ENCODE peak calls at places on chromosomes 16 and 17, in nine cellular contexts. M is WTC11; F is neural crest cell; J is heart right ventricle; Y is endothelial cell; L is A549; O is CD8-positive, alpha-beta T cell; G is AG04450; X is Calu3. Z is an unnamed sample.

GRCh38 chr16:56588781-56589140 is 567 bp upstream of the MT3 start:
- DNase-seq in M (no peak), F (no peak), J (no peak), Y (no peak), L (no peak), O (no peak), G (no peak), X (no peak), Z (no peak)

GRCh38 chr16:57536306-57537193 is at the start of gene CCDC102A:
- DNase-seq in M (peak; percentile 62), F (peak; percentile 57), J (peak; percentile 23), Y (no peak), L (no peak), O (peak; percentile 72), G (no peak), X (no peak), Z (peak; percentile 5)

GRCh38 chr16:4370570-4371480 is 823 bp upstream of the VASN start:
- DNase-seq in M (no peak), F (no peak), J (peak; percentile 82), Y (no peak), L (no peak), O (no peak), G (peak; percentile 65), X (no peak), Z (peak; percentile 86)

GRCh38 chr17:52024296-52024870 is 134.1 kb downstream of the CA10 start:
- DNase-seq in M (no peak), F (no peak), J (no peak), Y (no peak), L (no peak), O (no peak), G (no peak), X (no peak), Z (no peak)

GRCh38 chr17:68519911-68520310 is 7.7 kb downstream of the PRKAR1A start:
- DNase-seq in M (no peak), F (no peak), J (peak; percentile 41), Y (no peak), L (no peak), O (no peak), G (no peak), X (no peak), Z (no peak)

GRCh38 chr17:4881761-4882555 is 17.4 kb upstream of the C17orf107 start:
- DNase-seq in M (peak; percentile 85), F (no peak), J (peak; percentile 51), Y (peak; percentile 66), L (peak; percentile 70), O (peak; percentile 83), G (no peak), X (peak; percentile 78), Z (no peak)

GRCh38 chr16:89123831-89124100 is 30.1 kb downstream of the ACSF3 start:
- DNase-seq in M (no peak), F (no peak), J (no peak), Y (no peak), L (no peak), O (no peak), G (no peak), X (no peak), Z (no peak)

GRCh38 chr17:57293077-57293476 is 36.8 kb downstream of the MSI2 start:
- DNase-seq in M (no peak), F (no peak), J (no peak), Y (no peak), L (no peak), O (no peak), G (no peak), X (no peak), Z (no peak)

GRCh38 chr17:39231587-39232551 is 6.1 kb upstream of the STAC2 start:
- DNase-seq in M (peak; percentile 83), F (peak; percentile 60), J (peak; percentile 29), Y (peak; percentile 70), L (peak; percentile 50), O (peak; percentile 75), G (no peak), X (peak; percentile 88), Z (no peak)

GRCh38 chr16:19029980-19030379 is 37.4 kb upstream of the COQ7 start:
- DNase-seq in M (no peak), F (no peak), J (peak; percentile 33), Y (no peak), L (no peak), O (no peak), G (no peak), X (no peak), Z (no peak)

DNA sequence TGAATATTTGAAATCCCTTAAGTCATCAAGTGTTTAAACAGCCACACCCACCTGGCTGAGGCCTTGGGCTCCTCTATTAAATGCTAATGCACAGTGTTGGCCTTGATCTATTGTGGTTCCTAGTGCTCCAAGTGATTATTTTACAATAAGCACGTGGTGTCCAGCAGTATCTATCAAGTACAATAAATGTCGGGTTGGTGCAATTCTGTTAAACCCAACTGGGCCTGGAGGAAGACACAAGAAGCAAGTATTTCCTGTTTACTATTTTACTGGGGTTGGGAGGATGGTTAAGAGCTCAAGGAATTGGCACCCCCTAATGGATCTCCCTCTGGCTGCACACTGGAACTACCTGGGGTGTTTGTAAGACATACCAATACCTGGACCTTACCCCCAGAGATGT is 72.1 kb upstream of the HNF1B start:
- DNase-seq in M (no peak), F (no peak), J (no peak), Y (no peak), L (peak; percentile 34), O (no peak), G (no peak), X (peak; percentile 49), Z (no peak)
- TF ChIP-seq CTCF in M (no peak), F (no peak), J (no peak), Y (no peak), L (no peak), O (no peak), G (no peak), X (no peak), Z (no peak)

DNA sequence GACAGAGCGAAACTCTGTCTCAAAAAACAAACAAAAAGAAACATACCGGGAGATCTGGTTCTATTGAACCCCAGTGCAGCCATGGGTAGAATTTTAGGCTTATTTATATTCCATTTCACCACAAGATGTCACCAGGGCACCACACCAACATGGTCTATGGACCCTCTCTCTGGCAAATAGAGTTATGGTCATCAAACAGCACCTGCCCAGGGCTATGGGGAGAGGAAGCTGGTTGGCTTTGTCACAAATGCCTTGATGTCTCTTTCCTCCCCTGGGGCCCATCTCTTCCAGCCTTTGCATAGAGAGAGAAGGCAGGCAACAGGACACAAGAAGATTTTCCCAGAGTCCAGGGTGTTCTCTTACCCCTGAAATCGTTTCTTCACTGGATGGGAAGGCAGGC is 128.4 kb downstream of the WWOX start:
- DNase-seq in M (no peak), F (no peak), J (no peak), Y (no peak), L (no peak), O (no peak), G (no peak), X (peak; percentile 35), Z (no peak)
- TF ChIP-seq CTCF in M (no peak), F (peak; percentile 37), J (peak; percentile 49), Y (no peak), L (no peak), O (no peak), G (no peak), X (peak; percentile 46), Z (no peak)

GRCh38 chr16:47018223-47018891 is 44.9 kb upstream of the DNAJA2 start:
- DNase-seq in M (peak; percentile 56), F (peak; percentile 35), J (no peak), Y (peak; percentile 49), L (peak; percentile 75), O (no peak), G (no peak), X (peak; percentile 72), Z (no peak)
- TF ChIP-seq CTCF in M (no peak), F (peak; percentile 64), J (peak; percentile 31), Y (peak; percentile 29), L (no peak), O (no peak), G (peak; percentile 27), X (peak; percentile 49), Z (peak; percentile 7)

GRCh38 chr17:19409509-19409908 is 1.5 kb upstream of the RNF112 start:
- DNase-seq in M (no peak), F (no peak), J (no peak), Y (no peak), L (no peak), O (no peak), G (peak; percentile 74), X (no peak), Z (no peak)

GRCh38 chr17:19412510-19412909 is 1.5 kb downstream of the RNF112 start:
- DNase-seq in M (no peak), F (no peak), J (no peak), Y (no peak), L (no peak), O (no peak), G (no peak), X (no peak), Z (no peak)

GRCh38 chr17:19410101-19410500 is 931 bp upstream of the RNF112 start:
- DNase-seq in M (no peak), F (no peak), J (no peak), Y (no peak), L (no peak), O (no peak), G (no peak), X (no peak), Z (no peak)

GRCh38 chr17:19411641-19412040 is 609 bp downstream of the RNF112 start:
- DNase-seq in M (no peak), F (no peak), J (no peak), Y (no peak), L (no peak), O (no peak), G (no peak), X (no peak), Z (no peak)

GRCh38 chr17:19410875-19411291 is at the start of gene RNF112:
- DNase-seq in M (no peak), F (no peak), J (no peak), Y (no peak), L (no peak), O (no peak), G (no peak), X (no peak), Z (no peak)
- TF ChIP-seq CTCF in M (no peak), F (no peak), J (peak; percentile 9), Y (no peak), L (no peak), O (no peak), G (no peak), X (no peak), Z (peak; percentile 14)

GRCh38 chr17:32489320-32490100 is 2.7 kb downstream of the CDK5R1 start:
- DNase-seq in M (no peak), F (no peak), J (no peak), Y (no peak), L (no peak), O (no peak), G (no peak), X (no peak), Z (no peak)

GRCh38 chr17:32491371-32492280 is 4.8 kb downstream of the CDK5R1 start:
- DNase-seq in M (no peak), F (no peak), J (no peak), Y (no peak), L (no peak), O (no peak), G (no peak), X (no peak), Z (no peak)

GRCh38 chr17:32488177-32488542 is 1.4 kb downstream of the CDK5R1 start:
- DNase-seq in M (no peak), F (no peak), J (no peak), Y (no peak), L (no peak), O (no peak), G (no peak), X (no peak), Z (no peak)

GRCh38 chr17:32488604-32489180 is 1.9 kb downstream of the CDK5R1 start:
- DNase-seq in M (no peak), F (no peak), J (no peak), Y (no peak), L (no peak), O (no peak), G (no peak), X (no peak), Z (no peak)

GRCh38 chr17:32490101-32490482 is 3.3 kb downstream of the CDK5R1 start:
- DNase-seq in M (no peak), F (no peak), J (no peak), Y (no peak), L (no peak), O (no peak), G (no peak), X (no peak), Z (no peak)
- TF ChIP-seq CTCF in M (no peak), F (no peak), J (no peak), Y (no peak), L (no peak), O (no peak), G (no peak), X (no peak), Z (no peak)

Z was measured in AG09319.